ENCODE peak calls at places on chromosomes 7 and 10, in four cellular contexts. One of them, this sample, is unnamed.

GRCh38 chr7:80729586-80730320 is 91.3 kb downstream of the CD36 start:
- DNase-seq in activated CD4-positive, alpha-beta T cell treated with anti-CD3 and anti-CD28 coated beads, Interleukin-2, amount 10 ng/mL, durations not matched to agents 7 days and 5 days: no peak
- DNase-seq in stimulated activated CD4-positive, alpha-beta T cell treated with anti-CD3 and anti-CD28 coated beads, TNF-alpha, amount 100 ng/mL, for 4 hours: no peak
- DNase-seq in spleen: no peak
- DNase-seq in this sample: peak; percentile 59

GRCh38 chr10:78502208-78502943 is 468.7 kb downstream of the RPS24 start:
- DNase-seq in activated CD4-positive, alpha-beta T cell treated with anti-CD3 and anti-CD28 coated beads, Interleukin-2, amount 10 ng/mL, durations not matched to agents 7 days and 5 days: no peak
- DNase-seq in stimulated activated CD4-positive, alpha-beta T cell treated with anti-CD3 and anti-CD28 coated beads, TNF-alpha, amount 100 ng/mL, for 4 hours: no peak
- DNase-seq in spleen: no peak
- DNase-seq in this sample: no peak

GRCh38 chr10:18238875-18239485 is 98.8 kb downstream of the CACNB2 start:
- DNase-seq in activated CD4-positive, alpha-beta T cell treated with anti-CD3 and anti-CD28 coated beads, Interleukin-2, amount 10 ng/mL, durations not matched to agents 7 days and 5 days: peak; percentile 8
- DNase-seq in stimulated activated CD4-positive, alpha-beta T cell treated with anti-CD3 and anti-CD28 coated beads, TNF-alpha, amount 100 ng/mL, for 4 hours: no peak
- DNase-seq in spleen: no peak
- DNase-seq in this sample: no peak

GRCh38 chr7:24755096-24755495 is 2.2 kb downstream of the GSDME start:
- DNase-seq in activated CD4-positive, alpha-beta T cell treated with anti-CD3 and anti-CD28 coated beads, Interleukin-2, amount 10 ng/mL, durations not matched to agents 7 days and 5 days: no peak
- DNase-seq in stimulated activated CD4-positive, alpha-beta T cell treated with anti-CD3 and anti-CD28 coated beads, TNF-alpha, amount 100 ng/mL, for 4 hours: no peak
- DNase-seq in spleen: no peak
- DNase-seq in this sample: no peak

GRCh38 chr7:102872460-102872859 is 40.3 kb upstream of the LRRC17 start:
- DNase-seq in activated CD4-positive, alpha-beta T cell treated with anti-CD3 and anti-CD28 coated beads, Interleukin-2, amount 10 ng/mL, durations not matched to agents 7 days and 5 days: no peak
- DNase-seq in stimulated activated CD4-positive, alpha-beta T cell treated with anti-CD3 and anti-CD28 coated beads, TNF-alpha, amount 100 ng/mL, for 4 hours: no peak
- DNase-seq in spleen: no peak
- DNase-seq in this sample: peak; percentile 87

GRCh38 chr7:81162771-81163525 is 244.1 kb upstream of the SEMA3C start:
- DNase-seq in activated CD4-positive, alpha-beta T cell treated with anti-CD3 and anti-CD28 coated beads, Interleukin-2, amount 10 ng/mL, durations not matched to agents 7 days and 5 days: no peak
- DNase-seq in stimulated activated CD4-positive, alpha-beta T cell treated with anti-CD3 and anti-CD28 coated beads, TNF-alpha, amount 100 ng/mL, for 4 hours: no peak
- DNase-seq in spleen: no peak
- DNase-seq in this sample: no peak

GRCh38 chr7:1403844-1404404 is 55.3 kb downstream of the MICALL2 start:
- DNase-seq in activated CD4-positive, alpha-beta T cell treated with anti-CD3 and anti-CD28 coated beads, Interleukin-2, amount 10 ng/mL, durations not matched to agents 7 days and 5 days: no peak
- DNase-seq in stimulated activated CD4-positive, alpha-beta T cell treated with anti-CD3 and anti-CD28 coated beads, TNF-alpha, amount 100 ng/mL, for 4 hours: no peak
- DNase-seq in spleen: no peak
- DNase-seq in this sample: no peak

GRCh38 chr10:21929070-21929469 is 74.5 kb downstream of the DNAJC1 start:
- DNase-seq in activated CD4-positive, alpha-beta T cell treated with anti-CD3 and anti-CD28 coated beads, Interleukin-2, amount 10 ng/mL, durations not matched to agents 7 days and 5 days: no peak
- DNase-seq in stimulated activated CD4-positive, alpha-beta T cell treated with anti-CD3 and anti-CD28 coated beads, TNF-alpha, amount 100 ng/mL, for 4 hours: no peak
- DNase-seq in spleen: no peak
- DNase-seq in this sample: no peak

GRCh38 chr10:105974803-105975456 is 1189.6 kb downstream of the SORCS1 start:
- DNase-seq in activated CD4-positive, alpha-beta T cell treated with anti-CD3 and anti-CD28 coated beads, Interleukin-2, amount 10 ng/mL, durations not matched to agents 7 days and 5 days: no peak
- DNase-seq in stimulated activated CD4-positive, alpha-beta T cell treated with anti-CD3 and anti-CD28 coated beads, TNF-alpha, amount 100 ng/mL, for 4 hours: no peak
- DNase-seq in spleen: no peak
- DNase-seq in this sample: no peak

GRCh38 chr10:86376403-86376802 is 9.8 kb upstream of the GRID1 start:
- DNase-seq in activated CD4-positive, alpha-beta T cell treated with anti-CD3 and anti-CD28 coated beads, Interleukin-2, amount 10 ng/mL, durations not matched to agents 7 days and 5 days: no peak
- DNase-seq in stimulated activated CD4-positive, alpha-beta T cell treated with anti-CD3 and anti-CD28 coated beads, TNF-alpha, amount 100 ng/mL, for 4 hours: no peak
- DNase-seq in spleen: no peak
- DNase-seq in this sample: no peak

GRCh38 chr7:123120286-123120685 is 79.5 kb downstream of the SLC13A1 start:
- DNase-seq in activated CD4-positive, alpha-beta T cell treated with anti-CD3 and anti-CD28 coated beads, Interleukin-2, amount 10 ng/mL, durations not matched to agents 7 days and 5 days: no peak
- DNase-seq in stimulated activated CD4-positive, alpha-beta T cell treated with anti-CD3 and anti-CD28 coated beads, TNF-alpha, amount 100 ng/mL, for 4 hours: no peak
- DNase-seq in spleen: no peak
- DNase-seq in this sample: no peak

GRCh38 chr10:109426987-109427386 is 496.3 kb downstream of the XPNPEP1 start:
- DNase-seq in activated CD4-positive, alpha-beta T cell treated with anti-CD3 and anti-CD28 coated beads, Interleukin-2, amount 10 ng/mL, durations not matched to agents 7 days and 5 days: no peak
- DNase-seq in stimulated activated CD4-positive, alpha-beta T cell treated with anti-CD3 and anti-CD28 coated beads, TNF-alpha, amount 100 ng/mL, for 4 hours: no peak
- DNase-seq in spleen: no peak
- DNase-seq in this sample: no peak

GRCh38 chr7:98165827-98166667 is 45.2 kb upstream of the BHLHA15 start:
- DNase-seq in activated CD4-positive, alpha-beta T cell treated with anti-CD3 and anti-CD28 coated beads, Interleukin-2, amount 10 ng/mL, durations not matched to agents 7 days and 5 days: peak; percentile 67
- DNase-seq in stimulated activated CD4-positive, alpha-beta T cell treated with anti-CD3 and anti-CD28 coated beads, TNF-alpha, amount 100 ng/mL, for 4 hours: no peak
- DNase-seq in spleen: peak; percentile 89
- DNase-seq in this sample: no peak

GRCh38 chr10:80702143-80702542 is 164.4 kb downstream of the SH2D4B start:
- DNase-seq in activated CD4-positive, alpha-beta T cell treated with anti-CD3 and anti-CD28 coated beads, Interleukin-2, amount 10 ng/mL, durations not matched to agents 7 days and 5 days: no peak
- DNase-seq in stimulated activated CD4-positive, alpha-beta T cell treated with anti-CD3 and anti-CD28 coated beads, TNF-alpha, amount 100 ng/mL, for 4 hours: no peak
- DNase-seq in spleen: no peak
- DNase-seq in this sample: no peak

GRCh38 chr7:116630357-116630756 is 41.6 kb upstream of the MET start:
- DNase-seq in activated CD4-positive, alpha-beta T cell treated with anti-CD3 and anti-CD28 coated beads, Interleukin-2, amount 10 ng/mL, durations not matched to agents 7 days and 5 days: no peak
- DNase-seq in stimulated activated CD4-positive, alpha-beta T cell treated with anti-CD3 and anti-CD28 coated beads, TNF-alpha, amount 100 ng/mL, for 4 hours: no peak
- DNase-seq in spleen: no peak
- DNase-seq in this sample: no peak

GRCh38 chr7:115477193-115477651 is 553.3 kb downstream of the TFEC start:
- DNase-seq in activated CD4-positive, alpha-beta T cell treated with anti-CD3 and anti-CD28 coated beads, Interleukin-2, amount 10 ng/mL, durations not matched to agents 7 days and 5 days: no peak
- DNase-seq in stimulated activated CD4-positive, alpha-beta T cell treated with anti-CD3 and anti-CD28 coated beads, TNF-alpha, amount 100 ng/mL, for 4 hours: no peak
- DNase-seq in spleen: peak; percentile 67
- DNase-seq in this sample: no peak

GRCh38 chr7:6227294-6227846 is 45.1 kb downstream of the CYTH3 start:
- DNase-seq in activated CD4-positive, alpha-beta T cell treated with anti-CD3 and anti-CD28 coated beads, Interleukin-2, amount 10 ng/mL, durations not matched to agents 7 days and 5 days: no peak
- DNase-seq in stimulated activated CD4-positive, alpha-beta T cell treated with anti-CD3 and anti-CD28 coated beads, TNF-alpha, amount 100 ng/mL, for 4 hours: no peak
- DNase-seq in spleen: no peak
- DNase-seq in this sample: no peak

GRCh38 chr10:78362406-78363022 is 328.9 kb downstream of the RPS24 start:
- DNase-seq in activated CD4-positive, alpha-beta T cell treated with anti-CD3 and anti-CD28 coated beads, Interleukin-2, amount 10 ng/mL, durations not matched to agents 7 days and 5 days: peak; percentile 43
- DNase-seq in stimulated activated CD4-positive, alpha-beta T cell treated with anti-CD3 and anti-CD28 coated beads, TNF-alpha, amount 100 ng/mL, for 4 hours: no peak
- DNase-seq in spleen: peak; percentile 79
- DNase-seq in this sample: no peak

GRCh38 chr10:94936721-94937120 is 1.7 kb upstream of the CYP2C9 start:
- DNase-seq in activated CD4-positive, alpha-beta T cell treated with anti-CD3 and anti-CD28 coated beads, Interleukin-2, amount 10 ng/mL, durations not matched to agents 7 days and 5 days: no peak
- DNase-seq in stimulated activated CD4-positive, alpha-beta T cell treated with anti-CD3 and anti-CD28 coated beads, TNF-alpha, amount 100 ng/mL, for 4 hours: no peak
- DNase-seq in spleen: no peak
- DNase-seq in this sample: no peak

GRCh38 chr10:88810196-88810961 is 7.8 kb downstream of the LIPM start:
- DNase-seq in activated CD4-positive, alpha-beta T cell treated with anti-CD3 and anti-CD28 coated beads, Interleukin-2, amount 10 ng/mL, durations not matched to agents 7 days and 5 days: peak; percentile 51
- DNase-seq in stimulated activated CD4-positive, alpha-beta T cell treated with anti-CD3 and anti-CD28 coated beads, TNF-alpha, amount 100 ng/mL, for 4 hours: no peak
- DNase-seq in spleen: no peak
- DNase-seq in this sample: peak; percentile 49

GRCh38 chr10:79454259-79454658 is 8.8 kb upstream of the ZCCHC24 start:
- DNase-seq in activated CD4-positive, alpha-beta T cell treated with anti-CD3 and anti-CD28 coated beads, Interleukin-2, amount 10 ng/mL, durations not matched to agents 7 days and 5 days: no peak
- DNase-seq in stimulated activated CD4-positive, alpha-beta T cell treated with anti-CD3 and anti-CD28 coated beads, TNF-alpha, amount 100 ng/mL, for 4 hours: no peak
- DNase-seq in spleen: no peak
- DNase-seq in this sample: peak; percentile 84

GRCh38 chr7:77197135-77197534 is 2.5 kb downstream of the FGL2 start:
- DNase-seq in activated CD4-positive, alpha-beta T cell treated with anti-CD3 and anti-CD28 coated beads, Interleukin-2, amount 10 ng/mL, durations not matched to agents 7 days and 5 days: no peak
- DNase-seq in stimulated activated CD4-positive, alpha-beta T cell treated with anti-CD3 and anti-CD28 coated beads, TNF-alpha, amount 100 ng/mL, for 4 hours: no peak
- DNase-seq in spleen: no peak
- DNase-seq in this sample: no peak

GRCh38 chr10:102413053-102413705 is 5.4 kb downstream of the PSD start:
- DNase-seq in activated CD4-positive, alpha-beta T cell treated with anti-CD3 and anti-CD28 coated beads, Interleukin-2, amount 10 ng/mL, durations not matched to agents 7 days and 5 days: peak; percentile 65
- DNase-seq in stimulated activated CD4-positive, alpha-beta T cell treated with anti-CD3 and anti-CD28 coated beads, TNF-alpha, amount 100 ng/mL, for 4 hours: no peak
- DNase-seq in spleen: no peak
- DNase-seq in this sample: no peak

GRCh38 chr7:117219485-117219884 is 103.4 kb downstream of the WNT2 start:
- DNase-seq in activated CD4-positive, alpha-beta T cell treated with anti-CD3 and anti-CD28 coated beads, Interleukin-2, amount 10 ng/mL, durations not matched to agents 7 days and 5 days: no peak
- DNase-seq in stimulated activated CD4-positive, alpha-beta T cell treated with anti-CD3 and anti-CD28 coated beads, TNF-alpha, amount 100 ng/mL, for 4 hours: no peak
- DNase-seq in spleen: no peak
- DNase-seq in this sample: no peak

GRCh38 chr7:155893176-155893575 is 80.9 kb upstream of the SHH start:
- DNase-seq in activated CD4-positive, alpha-beta T cell treated with anti-CD3 and anti-CD28 coated beads, Interleukin-2, amount 10 ng/mL, durations not matched to agents 7 days and 5 days: no peak
- DNase-seq in stimulated activated CD4-positive, alpha-beta T cell treated with anti-CD3 and anti-CD28 coated beads, TNF-alpha, amount 100 ng/mL, for 4 hours: no peak
- DNase-seq in spleen: peak; percentile 62
- DNase-seq in this sample: no peak

GRCh38 chr10:29473411-29474100 is 161.2 kb downstream of the SVIL start:
- DNase-seq in activated CD4-positive, alpha-beta T cell treated with anti-CD3 and anti-CD28 coated beads, Interleukin-2, amount 10 ng/mL, durations not matched to agents 7 days and 5 days: no peak
- DNase-seq in stimulated activated CD4-positive, alpha-beta T cell treated with anti-CD3 and anti-CD28 coated beads, TNF-alpha, amount 100 ng/mL, for 4 hours: no peak
- DNase-seq in spleen: no peak
- DNase-seq in this sample: no peak

GRCh38 chr7:2575733-2576350 is 17.1 kb downstream of the IQCE start:
- DNase-seq in activated CD4-positive, alpha-beta T cell treated with anti-CD3 and anti-CD28 coated beads, Interleukin-2, amount 10 ng/mL, durations not matched to agents 7 days and 5 days: no peak
- DNase-seq in stimulated activated CD4-positive, alpha-beta T cell treated with anti-CD3 and anti-CD28 coated beads, TNF-alpha, amount 100 ng/mL, for 4 hours: no peak
- DNase-seq in spleen: no peak
- DNase-seq in this sample: no peak

GRCh38 chr7:149147072-149147729 is at the start of gene ZNF398:
- DNase-seq in activated CD4-positive, alpha-beta T cell treated with anti-CD3 and anti-CD28 coated beads, Interleukin-2, amount 10 ng/mL, durations not matched to agents 7 days and 5 days: peak; percentile 71
- DNase-seq in stimulated activated CD4-positive, alpha-beta T cell treated with anti-CD3 and anti-CD28 coated beads, TNF-alpha, amount 100 ng/mL, for 4 hours: peak; percentile 67
- DNase-seq in spleen: peak; percentile 96
- DNase-seq in this sample: peak; percentile 23

GRCh38 chr7:142654398-142654797 is 94.9 kb upstream of the PRSS1 start:
- DNase-seq in activated CD4-positive, alpha-beta T cell treated with anti-CD3 and anti-CD28 coated beads, Interleukin-2, amount 10 ng/mL, durations not matched to agents 7 days and 5 days: peak; percentile 12
- DNase-seq in stimulated activated CD4-positive, alpha-beta T cell treated with anti-CD3 and anti-CD28 coated beads, TNF-alpha, amount 100 ng/mL, for 4 hours: no peak
- DNase-seq in spleen: no peak
- DNase-seq in this sample: no peak

GRCh38 chr7:156751319-156751718 is 110.7 kb downstream of the RNF32 start:
- DNase-seq in activated CD4-positive, alpha-beta T cell treated with anti-CD3 and anti-CD28 coated beads, Interleukin-2, amount 10 ng/mL, durations not matched to agents 7 days and 5 days: peak; percentile 27
- DNase-seq in stimulated activated CD4-positive, alpha-beta T cell treated with anti-CD3 and anti-CD28 coated beads, TNF-alpha, amount 100 ng/mL, for 4 hours: peak; percentile 0
- DNase-seq in spleen: no peak
- DNase-seq in this sample: peak; percentile 81

GRCh38 chr7:1939434-1940401 is 269.6 kb downstream of the ELFN1 start:
- DNase-seq in activated CD4-positive, alpha-beta T cell treated with anti-CD3 and anti-CD28 coated beads, Interleukin-2, amount 10 ng/mL, durations not matched to agents 7 days and 5 days: peak; percentile 26
- DNase-seq in stimulated activated CD4-positive, alpha-beta T cell treated with anti-CD3 and anti-CD28 coated beads, TNF-alpha, amount 100 ng/mL, for 4 hours: no peak
- DNase-seq in spleen: peak; percentile 85
- DNase-seq in this sample: no peak

GRCh38 chr7:12674861-12675260 is 12.6 kb upstream of the ARL4A start:
- DNase-seq in activated CD4-positive, alpha-beta T cell treated with anti-CD3 and anti-CD28 coated beads, Interleukin-2, amount 10 ng/mL, durations not matched to agents 7 days and 5 days: peak; percentile 69
- DNase-seq in stimulated activated CD4-positive, alpha-beta T cell treated with anti-CD3 and anti-CD28 coated beads, TNF-alpha, amount 100 ng/mL, for 4 hours: peak; percentile 12
- DNase-seq in spleen: no peak
- DNase-seq in this sample: no peak

GRCh38 chr10:97065128-97065527 is 120.6 kb downstream of the SLIT1 start:
- DNase-seq in activated CD4-positive, alpha-beta T cell treated with anti-CD3 and anti-CD28 coated beads, Interleukin-2, amount 10 ng/mL, durations not matched to agents 7 days and 5 days: no peak
- DNase-seq in stimulated activated CD4-positive, alpha-beta T cell treated with anti-CD3 and anti-CD28 coated beads, TNF-alpha, amount 100 ng/mL, for 4 hours: no peak
- DNase-seq in spleen: peak; percentile 44
- DNase-seq in this sample: no peak

GRCh38 chr10:6667679-6668270 is 87.7 kb upstream of the PRKCQ start:
- DNase-seq in activated CD4-positive, alpha-beta T cell treated with anti-CD3 and anti-CD28 coated beads, Interleukin-2, amount 10 ng/mL, durations not matched to agents 7 days and 5 days: peak; percentile 58
- DNase-seq in stimulated activated CD4-positive, alpha-beta T cell treated with anti-CD3 and anti-CD28 coated beads, TNF-alpha, amount 100 ng/mL, for 4 hours: peak; percentile 35
- DNase-seq in spleen: no peak
- DNase-seq in this sample: no peak

GRCh38 chr7:22444181-22444966 is 55.6 kb downstream of the STEAP1B start:
- DNase-seq in activated CD4-positive, alpha-beta T cell treated with anti-CD3 and anti-CD28 coated beads, Interleukin-2, amount 10 ng/mL, durations not matched to agents 7 days and 5 days: no peak
- DNase-seq in stimulated activated CD4-positive, alpha-beta T cell treated with anti-CD3 and anti-CD28 coated beads, TNF-alpha, amount 100 ng/mL, for 4 hours: no peak
- DNase-seq in spleen: no peak
- DNase-seq in this sample: no peak

GRCh38 chr7:108014747-108015682 is 12.1 kb upstream of the LAMB1 start:
- DNase-seq in activated CD4-positive, alpha-beta T cell treated with anti-CD3 and anti-CD28 coated beads, Interleukin-2, amount 10 ng/mL, durations not matched to agents 7 days and 5 days: no peak
- DNase-seq in stimulated activated CD4-positive, alpha-beta T cell treated with anti-CD3 and anti-CD28 coated beads, TNF-alpha, amount 100 ng/mL, for 4 hours: no peak
- DNase-seq in spleen: no peak
- DNase-seq in this sample: no peak

GRCh38 chr10:43816351-43817321 is 168.0 kb upstream of the ZNF32 start:
- DNase-seq in activated CD4-positive, alpha-beta T cell treated with anti-CD3 and anti-CD28 coated beads, Interleukin-2, amount 10 ng/mL, durations not matched to agents 7 days and 5 days: peak; percentile 89
- DNase-seq in stimulated activated CD4-positive, alpha-beta T cell treated with anti-CD3 and anti-CD28 coated beads, TNF-alpha, amount 100 ng/mL, for 4 hours: peak; percentile 57
- DNase-seq in spleen: peak; percentile 82
- DNase-seq in this sample: peak; percentile 89

GRCh38 chr7:94476251-94476840 is 33.3 kb upstream of the CASD1 start:
- DNase-seq in activated CD4-positive, alpha-beta T cell treated with anti-CD3 and anti-CD28 coated beads, Interleukin-2, amount 10 ng/mL, durations not matched to agents 7 days and 5 days: no peak
- DNase-seq in stimulated activated CD4-positive, alpha-beta T cell treated with anti-CD3 and anti-CD28 coated beads, TNF-alpha, amount 100 ng/mL, for 4 hours: no peak
- DNase-seq in spleen: no peak
- DNase-seq in this sample: no peak

This sample was measured in AG09309.